ENCODE peak calls at places on chromosomes 4 and X, in four cellular contexts. One of them, this sample, is unnamed.

GRCh38 chrX:45712067-45712466 is 511.4 kb upstream of the DIPK2B start:
- DNase-seq in cardiac fibroblast: no peak
- DNase-seq in stimulated activated CD8-positive, alpha-beta memory T cell treated with anti-CD3 and anti-CD28 coated beads, Interleukin-7, amount 100 ng/mL, for 24 hours: no peak
- DNase-seq in amniotic stem cell: no peak
- DNase-seq in this sample: no peak

GRCh38 chrX:7132335-7133035 is 15.0 kb upstream of the STS start:
- DNase-seq in cardiac fibroblast: peak
- DNase-seq in stimulated activated CD8-positive, alpha-beta memory T cell treated with anti-CD3 and anti-CD28 coated beads, Interleukin-7, amount 100 ng/mL, for 24 hours: no peak
- DNase-seq in amniotic stem cell: peak
- DNase-seq in this sample: peak

GRCh38 chr4:74932832-74933561 is at the start of gene PARM1:
- DNase-seq in stimulated activated CD8-positive, alpha-beta memory T cell treated with anti-CD3 and anti-CD28 coated beads, Interleukin-7, amount 100 ng/mL, for 24 hours: peak
- DNase-seq in cardiac fibroblast: peak
- DNase-seq in amniotic stem cell: peak
- DNase-seq in this sample: peak

GRCh38 chr4:36979494-36979893 is 265.0 kb upstream of the NWD2 start:
- DNase-seq in amniotic stem cell: no peak
- DNase-seq in stimulated activated CD8-positive, alpha-beta memory T cell treated with anti-CD3 and anti-CD28 coated beads, Interleukin-7, amount 100 ng/mL, for 24 hours: no peak
- DNase-seq in cardiac fibroblast: no peak
- DNase-seq in this sample: no peak

GRCh38 chr4:126137782-126138170 is 823.0 kb downstream of the FAT4 start:
- DNase-seq in cardiac fibroblast: no peak
- DNase-seq in stimulated activated CD8-positive, alpha-beta memory T cell treated with anti-CD3 and anti-CD28 coated beads, Interleukin-7, amount 100 ng/mL, for 24 hours: no peak
- DNase-seq in amniotic stem cell: no peak
- DNase-seq in this sample: no peak

GRCh38 chrX:129641941-129642340 is 12.8 kb downstream of the APLN start:
- DNase-seq in stimulated activated CD8-positive, alpha-beta memory T cell treated with anti-CD3 and anti-CD28 coated beads, Interleukin-7, amount 100 ng/mL, for 24 hours: no peak
- DNase-seq in cardiac fibroblast: peak
- DNase-seq in amniotic stem cell: no peak
- DNase-seq in this sample: no peak

GRCh38 chrX:84188320-84188834 is 378 bp upstream of the RPS6KA6 start:
- DNase-seq in stimulated activated CD8-positive, alpha-beta memory T cell treated with anti-CD3 and anti-CD28 coated beads, Interleukin-7, amount 100 ng/mL, for 24 hours: no peak
- DNase-seq in amniotic stem cell: no peak
- DNase-seq in cardiac fibroblast: peak
- DNase-seq in this sample: peak

GRCh38 chr4:819401-820229 is 6.3 kb downstream of the CPLX1 start:
- DNase-seq in stimulated activated CD8-positive, alpha-beta memory T cell treated with anti-CD3 and anti-CD28 coated beads, Interleukin-7, amount 100 ng/mL, for 24 hours: no peak
- DNase-seq in amniotic stem cell: no peak
- DNase-seq in cardiac fibroblast: no peak
- DNase-seq in this sample: no peak

GRCh38 chrX:115065304-115065703 is 47.9 kb upstream of the IL13RA2 start:
- DNase-seq in stimulated activated CD8-positive, alpha-beta memory T cell treated with anti-CD3 and anti-CD28 coated beads, Interleukin-7, amount 100 ng/mL, for 24 hours: no peak
- DNase-seq in cardiac fibroblast: no peak
- DNase-seq in amniotic stem cell: no peak
- DNase-seq in this sample: no peak

GRCh38 chr4:136336479-136336878 is 1195.8 kb downstream of the PCDH18 start:
- DNase-seq in cardiac fibroblast: no peak
- DNase-seq in stimulated activated CD8-positive, alpha-beta memory T cell treated with anti-CD3 and anti-CD28 coated beads, Interleukin-7, amount 100 ng/mL, for 24 hours: no peak
- DNase-seq in amniotic stem cell: no peak
- DNase-seq in this sample: no peak

GRCh38 chr4:126375462-126376054 is 1060.8 kb downstream of the FAT4 start:
- DNase-seq in amniotic stem cell: no peak
- DNase-seq in cardiac fibroblast: peak
- DNase-seq in stimulated activated CD8-positive, alpha-beta memory T cell treated with anti-CD3 and anti-CD28 coated beads, Interleukin-7, amount 100 ng/mL, for 24 hours: no peak
- DNase-seq in this sample: peak

GRCh38 chr4:2867758-2868491 is 24.3 kb downstream of the ADD1 start:
- DNase-seq in stimulated activated CD8-positive, alpha-beta memory T cell treated with anti-CD3 and anti-CD28 coated beads, Interleukin-7, amount 100 ng/mL, for 24 hours: no peak
- DNase-seq in cardiac fibroblast: peak
- DNase-seq in amniotic stem cell: no peak
- DNase-seq in this sample: peak

GRCh38 chr4:144634978-144635747 is 10.8 kb upstream of the HHIP start:
- DNase-seq in amniotic stem cell: no peak
- DNase-seq in stimulated activated CD8-positive, alpha-beta memory T cell treated with anti-CD3 and anti-CD28 coated beads, Interleukin-7, amount 100 ng/mL, for 24 hours: no peak
- DNase-seq in cardiac fibroblast: no peak
- DNase-seq in this sample: peak

GRCh38 chr4:139643042-139643895 is 22.4 kb upstream of the MGST2 start:
- DNase-seq in amniotic stem cell: no peak
- DNase-seq in cardiac fibroblast: no peak
- DNase-seq in stimulated activated CD8-positive, alpha-beta memory T cell treated with anti-CD3 and anti-CD28 coated beads, Interleukin-7, amount 100 ng/mL, for 24 hours: no peak
- DNase-seq in this sample: no peak

GRCh38 chr4:135838889-135839288 is 1637.3 kb upstream of the PABPC4L start:
- DNase-seq in stimulated activated CD8-positive, alpha-beta memory T cell treated with anti-CD3 and anti-CD28 coated beads, Interleukin-7, amount 100 ng/mL, for 24 hours: no peak
- DNase-seq in amniotic stem cell: peak
- DNase-seq in cardiac fibroblast: no peak
- DNase-seq in this sample: peak

GRCh38 chrX:13688384-13688771 is 550 bp upstream of the RAB9A start:
- DNase-seq in stimulated activated CD8-positive, alpha-beta memory T cell treated with anti-CD3 and anti-CD28 coated beads, Interleukin-7, amount 100 ng/mL, for 24 hours: no peak
- DNase-seq in cardiac fibroblast: no peak
- DNase-seq in amniotic stem cell: no peak
- DNase-seq in this sample: no peak

This sample was measured in endothelial cell of umbilical vein.